ENCODE peak calls at places on chromosomes 3 and 15, in seven cellular contexts. One of them, this sample, is unnamed.
A peak's percentile ranks its signal among the peaks of the same experiment; 100 is the strongest.

GRCh38 chr3:37916685-37917084 is 55.0 kb downstream of the CTDSPL start:
- DNase-seq in upper lobe of right lung: no peak
- DNase-seq in retina: no peak
- DNase-seq in NCI-H510A treated with DMSO at 0.1 percent for 48 hours: no peak
- DNase-seq in GM23248: no peak
- DNase-seq in choroid plexus epithelial cell: no peak
- DNase-seq in ecto neural progenitor cell: no peak
- DNase-seq in this sample: no peak

GRCh38 chr3:16468114-16469098 is 45.1 kb downstream of the RFTN1 start:
- DNase-seq in upper lobe of right lung: no peak
- DNase-seq in retina: no peak
- DNase-seq in NCI-H510A treated with DMSO at 0.1 percent for 48 hours: no peak
- DNase-seq in GM23248: no peak
- DNase-seq in choroid plexus epithelial cell: no peak
- DNase-seq in ecto neural progenitor cell: no peak
- DNase-seq in this sample: no peak

GRCh38 chr15:40959331-40960141 is 6.3 kb downstream of the CHAC1 start:
- DNase-seq in upper lobe of right lung: no peak
- DNase-seq in retina: no peak
- DNase-seq in NCI-H510A treated with DMSO at 0.1 percent for 48 hours: no peak
- DNase-seq in GM23248: no peak
- DNase-seq in choroid plexus epithelial cell: no peak
- DNase-seq in ecto neural progenitor cell: no peak
- DNase-seq in this sample: no peak

GRCh38 chr15:58793862-58794261 is 22.8 kb downstream of the MINDY2 start:
- DNase-seq in upper lobe of right lung: peak; percentile 68
- DNase-seq in retina: no peak
- DNase-seq in NCI-H510A treated with DMSO at 0.1 percent for 48 hours: no peak
- DNase-seq in GM23248: no peak
- DNase-seq in choroid plexus epithelial cell: peak; percentile 23
- DNase-seq in ecto neural progenitor cell: no peak
- DNase-seq in this sample: no peak

GRCh38 chr3:109081746-109082510 is 36.0 kb downstream of the MORC1 start:
- DNase-seq in upper lobe of right lung: no peak
- DNase-seq in retina: peak; percentile 23
- DNase-seq in NCI-H510A treated with DMSO at 0.1 percent for 48 hours: no peak
- DNase-seq in GM23248: peak; percentile 51
- DNase-seq in choroid plexus epithelial cell: peak; percentile 66
- DNase-seq in ecto neural progenitor cell: peak; percentile 52
- DNase-seq in this sample: peak; percentile 48

GRCh38 chr15:90228960-90229359 is 4.8 kb downstream of the CIB1 start:
- DNase-seq in upper lobe of right lung: no peak
- DNase-seq in retina: no peak
- DNase-seq in NCI-H510A treated with DMSO at 0.1 percent for 48 hours: no peak
- DNase-seq in GM23248: no peak
- DNase-seq in choroid plexus epithelial cell: no peak
- DNase-seq in ecto neural progenitor cell: no peak
- DNase-seq in this sample: no peak

GRCh38 chr3:196519738-196520122 is 4.6 kb upstream of the SMCO1 start:
- DNase-seq in upper lobe of right lung: no peak
- DNase-seq in retina: no peak
- DNase-seq in NCI-H510A treated with DMSO at 0.1 percent for 48 hours: no peak
- DNase-seq in GM23248: no peak
- DNase-seq in choroid plexus epithelial cell: no peak
- DNase-seq in ecto neural progenitor cell: no peak
- DNase-seq in this sample: no peak

GRCh38 chr3:13705702-13706280 is 156.9 kb downstream of the FBLN2 start:
- DNase-seq in upper lobe of right lung: peak; percentile 17
- DNase-seq in retina: no peak
- DNase-seq in NCI-H510A treated with DMSO at 0.1 percent for 48 hours: no peak
- DNase-seq in GM23248: no peak
- DNase-seq in choroid plexus epithelial cell: no peak
- DNase-seq in ecto neural progenitor cell: peak; percentile 14
- DNase-seq in this sample: no peak

GRCh38 chr3:126156468-126156867 is 23.9 kb downstream of the ALDH1L1 start:
- DNase-seq in upper lobe of right lung: no peak
- DNase-seq in retina: no peak
- DNase-seq in NCI-H510A treated with DMSO at 0.1 percent for 48 hours: no peak
- DNase-seq in GM23248: no peak
- DNase-seq in choroid plexus epithelial cell: no peak
- DNase-seq in ecto neural progenitor cell: no peak
- DNase-seq in this sample: no peak

GRCh38 chr3:132245547-132245946 is 71.7 kb upstream of the ACP3 start:
- DNase-seq in upper lobe of right lung: no peak
- DNase-seq in retina: no peak
- DNase-seq in NCI-H510A treated with DMSO at 0.1 percent for 48 hours: no peak
- DNase-seq in GM23248: peak; percentile 72
- DNase-seq in choroid plexus epithelial cell: peak; percentile 37
- DNase-seq in ecto neural progenitor cell: no peak
- DNase-seq in this sample: no peak

GRCh38 chr15:59668571-59668970 is 11.3 kb upstream of the GTF2A2 start:
- DNase-seq in upper lobe of right lung: no peak
- DNase-seq in retina: no peak
- DNase-seq in NCI-H510A treated with DMSO at 0.1 percent for 48 hours: no peak
- DNase-seq in GM23248: no peak
- DNase-seq in choroid plexus epithelial cell: no peak
- DNase-seq in ecto neural progenitor cell: no peak
- DNase-seq in this sample: no peak

GRCh38 chr15:66369773-66370651 is 13.5 kb upstream of the TIPIN start:
- DNase-seq in upper lobe of right lung: no peak
- DNase-seq in retina: no peak
- DNase-seq in NCI-H510A treated with DMSO at 0.1 percent for 48 hours: peak; percentile 59
- DNase-seq in GM23248: peak; percentile 2
- DNase-seq in choroid plexus epithelial cell: peak; percentile 55
- DNase-seq in ecto neural progenitor cell: no peak
- DNase-seq in this sample: no peak

GRCh38 chr3:40623567-40623966 is 98.8 kb downstream of the ZNF621 start:
- DNase-seq in upper lobe of right lung: no peak
- DNase-seq in retina: no peak
- DNase-seq in NCI-H510A treated with DMSO at 0.1 percent for 48 hours: no peak
- DNase-seq in GM23248: peak; percentile 13
- DNase-seq in choroid plexus epithelial cell: peak; percentile 7
- DNase-seq in ecto neural progenitor cell: peak; percentile 1
- DNase-seq in this sample: no peak

GRCh38 chr3:153756816-153757215 is 364.4 kb upstream of the ARHGEF26 start:
- DNase-seq in upper lobe of right lung: no peak
- DNase-seq in retina: no peak
- DNase-seq in NCI-H510A treated with DMSO at 0.1 percent for 48 hours: no peak
- DNase-seq in GM23248: peak; percentile 87
- DNase-seq in choroid plexus epithelial cell: peak; percentile 6
- DNase-seq in ecto neural progenitor cell: no peak
- DNase-seq in this sample: no peak

GRCh38 chr15:39127925-39128617 is 452.8 kb upstream of the THBS1 start:
- DNase-seq in upper lobe of right lung: no peak
- DNase-seq in retina: no peak
- DNase-seq in NCI-H510A treated with DMSO at 0.1 percent for 48 hours: peak; percentile 53
- DNase-seq in GM23248: peak; percentile 97
- DNase-seq in choroid plexus epithelial cell: peak; percentile 94
- DNase-seq in ecto neural progenitor cell: no peak
- DNase-seq in this sample: peak; percentile 62

GRCh38 chr3:123813876-123814275 is 70.3 kb downstream of the MYLK start:
- DNase-seq in upper lobe of right lung: no peak
- DNase-seq in retina: no peak
- DNase-seq in NCI-H510A treated with DMSO at 0.1 percent for 48 hours: no peak
- DNase-seq in GM23248: peak; percentile 85
- DNase-seq in choroid plexus epithelial cell: no peak
- DNase-seq in ecto neural progenitor cell: no peak
- DNase-seq in this sample: no peak

GRCh38 chr3:111807826-111808225 is 51.2 kb upstream of the PHLDB2 start:
- DNase-seq in upper lobe of right lung: no peak
- DNase-seq in retina: no peak
- DNase-seq in NCI-H510A treated with DMSO at 0.1 percent for 48 hours: no peak
- DNase-seq in GM23248: no peak
- DNase-seq in choroid plexus epithelial cell: no peak
- DNase-seq in ecto neural progenitor cell: no peak
- DNase-seq in this sample: no peak

GRCh38 chr3:179840985-179841384 is 188.1 kb downstream of the USP13 start:
- DNase-seq in upper lobe of right lung: no peak
- DNase-seq in retina: no peak
- DNase-seq in NCI-H510A treated with DMSO at 0.1 percent for 48 hours: no peak
- DNase-seq in GM23248: peak; percentile 33
- DNase-seq in choroid plexus epithelial cell: peak; percentile 64
- DNase-seq in ecto neural progenitor cell: no peak
- DNase-seq in this sample: no peak

GRCh38 chr3:176590722-176591121 is 606.6 kb downstream of the TBL1XR1 start:
- DNase-seq in upper lobe of right lung: no peak
- DNase-seq in retina: no peak
- DNase-seq in NCI-H510A treated with DMSO at 0.1 percent for 48 hours: no peak
- DNase-seq in GM23248: no peak
- DNase-seq in choroid plexus epithelial cell: no peak
- DNase-seq in ecto neural progenitor cell: no peak
- DNase-seq in this sample: no peak

GRCh38 chr3:15844889-15845288 is 47.1 kb upstream of the ANKRD28 start:
- DNase-seq in upper lobe of right lung: no peak
- DNase-seq in retina: no peak
- DNase-seq in NCI-H510A treated with DMSO at 0.1 percent for 48 hours: no peak
- DNase-seq in GM23248: no peak
- DNase-seq in choroid plexus epithelial cell: no peak
- DNase-seq in ecto neural progenitor cell: no peak
- DNase-seq in this sample: no peak

GRCh38 chr3:127044996-127045395 is 62.1 kb downstream of the PLXNA1 start:
- DNase-seq in upper lobe of right lung: peak; percentile 76
- DNase-seq in retina: no peak
- DNase-seq in NCI-H510A treated with DMSO at 0.1 percent for 48 hours: peak; percentile 15
- DNase-seq in GM23248: no peak
- DNase-seq in choroid plexus epithelial cell: peak; percentile 34
- DNase-seq in ecto neural progenitor cell: no peak
- DNase-seq in this sample: peak; percentile 29

GRCh38 chr15:74799843-74800558 is 12.6 kb upstream of the LMAN1L start:
- DNase-seq in upper lobe of right lung: peak; percentile 90
- DNase-seq in retina: peak; percentile 61
- DNase-seq in NCI-H510A treated with DMSO at 0.1 percent for 48 hours: peak; percentile 30
- DNase-seq in GM23248: peak; percentile 70
- DNase-seq in choroid plexus epithelial cell: peak; percentile 57
- DNase-seq in ecto neural progenitor cell: peak; percentile 83
- DNase-seq in this sample: peak; percentile 29

GRCh38 chr15:87155771-87156170 is 1076.1 kb downstream of the AGBL1 start:
- DNase-seq in upper lobe of right lung: no peak
- DNase-seq in retina: no peak
- DNase-seq in NCI-H510A treated with DMSO at 0.1 percent for 48 hours: no peak
- DNase-seq in GM23248: no peak
- DNase-seq in choroid plexus epithelial cell: peak; percentile 12
- DNase-seq in ecto neural progenitor cell: no peak
- DNase-seq in this sample: no peak

GRCh38 chr3:71066849-71067261 is 516.7 kb downstream of the FOXP1 start:
- DNase-seq in upper lobe of right lung: no peak
- DNase-seq in retina: no peak
- DNase-seq in NCI-H510A treated with DMSO at 0.1 percent for 48 hours: no peak
- DNase-seq in GM23248: peak; percentile 74
- DNase-seq in choroid plexus epithelial cell: peak; percentile 63
- DNase-seq in ecto neural progenitor cell: no peak
- DNase-seq in this sample: no peak

GRCh38 chr3:151155409-151156128 is 47.4 kb downstream of the GPR171 start:
- DNase-seq in upper lobe of right lung: no peak
- DNase-seq in retina: no peak
- DNase-seq in NCI-H510A treated with DMSO at 0.1 percent for 48 hours: no peak
- DNase-seq in GM23248: no peak
- DNase-seq in choroid plexus epithelial cell: no peak
- DNase-seq in ecto neural progenitor cell: peak; percentile 58
- DNase-seq in this sample: no peak

GRCh38 chr3:115428825-115429224 is 194.5 kb upstream of the GAP43 start:
- DNase-seq in upper lobe of right lung: no peak
- DNase-seq in retina: no peak
- DNase-seq in NCI-H510A treated with DMSO at 0.1 percent for 48 hours: no peak
- DNase-seq in GM23248: peak; percentile 14
- DNase-seq in choroid plexus epithelial cell: peak; percentile 16
- DNase-seq in ecto neural progenitor cell: no peak
- DNase-seq in this sample: no peak

GRCh38 chr15:51368307-51368706 is 26.9 kb downstream of the GLDN start:
- DNase-seq in upper lobe of right lung: no peak
- DNase-seq in retina: no peak
- DNase-seq in NCI-H510A treated with DMSO at 0.1 percent for 48 hours: no peak
- DNase-seq in GM23248: peak; percentile 44
- DNase-seq in choroid plexus epithelial cell: no peak
- DNase-seq in ecto neural progenitor cell: no peak
- DNase-seq in this sample: no peak

GRCh38 chr3:188007897-188008296 is 146.1 kb upstream of the LPP start:
- DNase-seq in upper lobe of right lung: peak; percentile 74
- DNase-seq in retina: no peak
- DNase-seq in NCI-H510A treated with DMSO at 0.1 percent for 48 hours: no peak
- DNase-seq in GM23248: no peak
- DNase-seq in choroid plexus epithelial cell: no peak
- DNase-seq in ecto neural progenitor cell: no peak
- DNase-seq in this sample: no peak

GRCh38 chr15:34850121-34850520 is 54.8 kb upstream of the ACTC1 start:
- DNase-seq in upper lobe of right lung: no peak
- DNase-seq in retina: no peak
- DNase-seq in NCI-H510A treated with DMSO at 0.1 percent for 48 hours: no peak
- DNase-seq in GM23248: no peak
- DNase-seq in choroid plexus epithelial cell: no peak
- DNase-seq in ecto neural progenitor cell: no peak
- DNase-seq in this sample: no peak

GRCh38 chr15:98721166-98721565 is 72.8 kb downstream of the IGF1R start:
- DNase-seq in upper lobe of right lung: no peak
- DNase-seq in retina: no peak
- DNase-seq in NCI-H510A treated with DMSO at 0.1 percent for 48 hours: no peak
- DNase-seq in GM23248: no peak
- DNase-seq in choroid plexus epithelial cell: no peak
- DNase-seq in ecto neural progenitor cell: no peak
- DNase-seq in this sample: no peak

GRCh38 chr15:83118291-83118827 is 10.9 kb downstream of the TM6SF1 start:
- DNase-seq in upper lobe of right lung: no peak
- DNase-seq in retina: peak; percentile 65
- DNase-seq in NCI-H510A treated with DMSO at 0.1 percent for 48 hours: no peak
- DNase-seq in GM23248: no peak
- DNase-seq in choroid plexus epithelial cell: no peak
- DNase-seq in ecto neural progenitor cell: no peak
- DNase-seq in this sample: no peak

This sample was measured in HCT116.